ENCODE peak calls at places on chromosomes 4 and X, in six cellular contexts. Q is CD4-positive, alpha-beta T cell; F is AG08395; J is tibial nerve; U is T-helper 1 cell; S is stimulated activated CD8-positive, alpha-beta memory T cell treated with anti-CD3 and anti-CD28 coated beads, Interleukin-4, amount 100 ng/mL, for 48 hours. N is an unnamed sample.

GRCh38 chrX:2500091-2500680 is 590 bp downstream of the DHRSX start:
- DNase-seq in Q (peak; percentile 19), F (peak; percentile 72), J (no peak), U (no peak), S (peak; percentile 43), N (no peak)

GRCh38 chr4:23369331-23369730 is 520.5 kb downstream of the PPARGC1A start:
- DNase-seq in Q (no peak), F (no peak), J (no peak), U (no peak), S (no peak), N (no peak)

GRCh38 chr4:107243141-107243779 is 207.1 kb upstream of the DKK2 start:
- DNase-seq in Q (no peak), F (peak; percentile 53), J (no peak), U (no peak), S (no peak), N (peak; percentile 54)

GRCh38 chr4:77215107-77215506 is 58.1 kb downstream of the CCNG2 start:
- DNase-seq in Q (no peak), F (no peak), J (no peak), U (no peak), S (no peak), N (no peak)

GRCh38 chrX:10165580-10166247 is 8.9 kb downstream of the CLCN4 start:
- DNase-seq in Q (no peak), F (no peak), J (no peak), U (no peak), S (no peak), N (no peak)

GRCh38 chr4:29549308-29549707 is 1170.9 kb upstream of the PCDH7 start:
- DNase-seq in Q (no peak), F (no peak), J (no peak), U (no peak), S (no peak), N (no peak)

GRCh38 chr4:172962564-172963353 is 205.9 kb upstream of the GALNT7 start:
- DNase-seq in Q (no peak), F (no peak), J (no peak), U (no peak), S (no peak), N (peak; percentile 35)

GRCh38 chrX:128457674-128458073 is 405.5 kb upstream of the ACTRT1 start:
- DNase-seq in Q (no peak), F (no peak), J (no peak), U (no peak), S (no peak), N (no peak)

GRCh38 chr4:24666316-24666715 is 82.0 kb upstream of the DHX15 start:
- DNase-seq in Q (no peak), F (no peak), J (no peak), U (no peak), S (no peak), N (no peak)

GRCh38 chr4:86846921-86847320 is 2.3 kb downstream of the SLC10A6 start:
- DNase-seq in Q (no peak), F (no peak), J (no peak), U (no peak), S (no peak), N (peak; percentile 71)

GRCh38 chr4:186204103-186204559 is 12.8 kb downstream of the CYP4V2 start:
- DNase-seq in Q (no peak), F (no peak), J (no peak), U (peak; percentile 8), S (peak; percentile 76), N (no peak)

GRCh38 chr4:36242629-36243354 is 1.5 kb downstream of the ARAP2 start:
- DNase-seq in Q (no peak), F (no peak), J (no peak), U (no peak), S (no peak), N (no peak)

GRCh38 chr4:82380344-82380743 is 6.6 kb upstream of the HNRNPD start:
- DNase-seq in Q (no peak), F (no peak), J (no peak), U (no peak), S (no peak), N (no peak)

GRCh38 chrX:87583679-87584078 is 66.1 kb downstream of the KLHL4 start:
- DNase-seq in Q (no peak), F (no peak), J (no peak), U (no peak), S (no peak), N (no peak)

GRCh38 chr4:23232987-23233386 is 540.2 kb downstream of the GBA3 start:
- DNase-seq in Q (no peak), F (peak; percentile 2), J (no peak), U (no peak), S (no peak), N (no peak)

GRCh38 chrX:18424482-18425198 is 768 bp upstream of the CDKL5 start:
- DNase-seq in Q (peak; percentile 2), F (no peak), J (no peak), U (peak; percentile 22), S (peak; percentile 33), N (no peak)

N was measured in GM04504.